ENCODE peak calls at places on chromosomes 12 and 14, in seven cellular contexts. T is stimulated activated naive CD8-positive, alpha-beta T cell treated with anti-CD3 and anti-CD28 coated beads, Interleukin-15, amount 100 ng/mL, for 72 hours; I is GM19239; Z is GM12891; K is retina; V is iris pigment epithelial cell; N is T-helper 2 cell. O is an unnamed sample.

GRCh38 chr14:103949386-103949785 is 7.1 kb upstream of the RD3L start:
- DNase-seq in T (no peak), I (no peak), Z (no peak), K (no peak), V (peak), N (no peak), O (no peak)

GRCh38 chr14:23160924-23161522 is 22.4 kb downstream of the SLC7A8 start:
- DNase-seq in T (no peak), I (no peak), Z (no peak), K (peak), V (peak), N (no peak), O (peak)

GRCh38 chr12:6884539-6884938 is 11.4 kb upstream of the SPSB2 start:
- DNase-seq in T (no peak), I (no peak), Z (no peak), K (no peak), V (no peak), N (no peak), O (no peak)

GRCh38 chr14:75334191-75335051 is 55.8 kb downstream of the FOS start:
- DNase-seq in T (peak), I (no peak), Z (peak), K (peak), V (no peak), N (peak), O (no peak)

GRCh38 chr14:63178912-63179311 is 25.3 kb upstream of the RHOJ start:
- DNase-seq in T (no peak), I (no peak), Z (no peak), K (no peak), V (peak), N (no peak), O (peak)

GRCh38 chr12:56346663-56347062 is 8.0 kb downstream of the IL23A start:
- DNase-seq in T (no peak), I (no peak), Z (no peak), K (no peak), V (peak), N (no peak), O (no peak)

GRCh38 chr12:2455410-2455809 is 339.4 kb upstream of the FKBP4 start:
- DNase-seq in T (no peak), I (no peak), Z (no peak), K (no peak), V (no peak), N (no peak), O (no peak)

GRCh38 chr14:101711041-101711861 is 50.3 kb upstream of the PPP2R5C start:
- DNase-seq in T (no peak), I (no peak), Z (no peak), K (no peak), V (no peak), N (no peak), O (no peak)

GRCh38 chr12:94951071-94951639 is 52.3 kb downstream of the NDUFA12 start:
- DNase-seq in T (no peak), I (no peak), Z (no peak), K (no peak), V (no peak), N (no peak), O (no peak)

GRCh38 chr12:105444050-105444808 is 113.7 kb downstream of the C12orf75 start:
- DNase-seq in T (no peak), I (no peak), Z (no peak), K (no peak), V (peak), N (no peak), O (peak)

O was measured in NCI-H226.